ENCODE peak calls at places on chromosome 22, in five cellular contexts. C is neuronal stem cell, L is H1, G is H9, J is trophoblast cell. E is an unnamed sample.

GRCh38 chr22:44645083-44645482 is 56.9 kb upstream of the PRR5 start:
- DNase-seq in L (no peak), G (no peak), J (no peak), C (no peak), E (no peak)

GRCh38 chr22:44670220-44670983 is 31.6 kb upstream of the PRR5 start:
- DNase-seq in J (no peak), C (no peak), G (no peak), L (no peak), E (no peak)

GRCh38 chr22:46936378-46936916 is 174.0 kb downstream of the TBC1D22A start:
- DNase-seq in C (no peak), G (no peak), L (peak; percentile 37), J (no peak), E (no peak)

GRCh38 chr22:35155403-35156025 is 89.6 kb downstream of the ISX start:
- DNase-seq in G (no peak), J (no peak), L (no peak), C (no peak), E (no peak)

GRCh38 chr22:41359376-41359775 is 22.4 kb upstream of the TEF start:
- DNase-seq in L (no peak), G (no peak), C (no peak), J (no peak), E (no peak)

GRCh38 chr22:18100781-18101180 is 9.8 kb upstream of the TUBA8 start:
- DNase-seq in L (no peak), J (no peak), G (no peak), C (no peak), E (no peak)

GRCh38 chr22:43838161-43838560 is 24.2 kb downstream of the SULT4A1 start:
- DNase-seq in C (no peak), G (no peak), L (no peak), J (no peak), E (no peak)

GRCh38 chr22:47565607-47566006 is 803.2 kb downstream of the TBC1D22A start:
- DNase-seq in J (no peak), G (no peak), C (no peak), L (no peak), E (no peak)

GRCh38 chr22:37823134-37823985 is at the start of gene GALR3:
- DNase-seq in C (no peak), G (no peak), L (peak; percentile 48), J (no peak), E (no peak)

GRCh38 chr22:44405661-44406060 is 92.4 kb downstream of the RTL6 start:
- DNase-seq in G (no peak), J (no peak), L (no peak), C (no peak), E (no peak)

GRCh38 chr22:48257690-48258065 is 1495.2 kb downstream of the TBC1D22A start:
- DNase-seq in C (no peak), G (no peak), J (peak; percentile 3), L (no peak), E (no peak)

GRCh38 chr22:42033263-42034181 is 34.9 kb downstream of the WBP2NL start:
- DNase-seq in C (no peak), G (no peak), L (no peak), J (no peak), E (no peak)

GRCh38 chr22:42196454-42196853 is 65.8 kb upstream of the CYP2D6 start:
- DNase-seq in G (no peak), J (no peak), C (no peak), L (no peak), E (no peak)

GRCh38 chr22:43555561-43556515 is 144.0 kb downstream of the MPPED1 start:
- DNase-seq in C (no peak), J (no peak), G (no peak), L (peak; percentile 36), E (no peak)

GRCh38 chr22:47879346-47879745 is 1116.9 kb downstream of the TBC1D22A start:
- DNase-seq in C (no peak), G (no peak), L (no peak), J (no peak), E (no peak)

GRCh38 chr22:47738472-47739013 is 976.1 kb downstream of the TBC1D22A start:
- DNase-seq in G (no peak), J (no peak), L (no peak), C (no peak), E (no peak)

GRCh38 chr22:47340851-47341436 is 578.5 kb downstream of the TBC1D22A start:
- DNase-seq in G (no peak), C (no peak), L (no peak), J (no peak), E (no peak)

GRCh38 chr22:30564766-30565118 is 9.7 kb downstream of the GAL3ST1 start:
- DNase-seq in J (no peak), G (peak; percentile 52), L (no peak), C (no peak), E (no peak)

GRCh38 chr22:30344447-30345200 is 12.1 kb downstream of the SF3A1 start:
- DNase-seq in J (no peak), C (no peak), G (no peak), L (no peak), E (no peak)

GRCh38 chr22:20464096-20464614 is 26.5 kb upstream of the SCARF2 start:
- DNase-seq in C (no peak), J (no peak), G (no peak), L (no peak), E (no peak)

GRCh38 chr22:40857309-40857851 is 432 bp downstream of the XPNPEP3 start:
- DNase-seq in C (no peak), G (no peak), J (peak; percentile 32), L (no peak), E (peak; percentile 56)

GRCh38 chr22:45577746-45578523 is 75.3 kb downstream of the FBLN1 start:
- DNase-seq in G (peak; percentile 82), J (peak; percentile 93), L (peak; percentile 97), C (peak; percentile 83), E (peak; percentile 78)

GRCh38 chr22:49452362-49452946 is 375.2 kb downstream of the BRD1 start:
- DNase-seq in C (no peak), G (no peak), L (no peak), J (no peak), E (no peak)

GRCh38 chr22:49449377-49449776 is 378.3 kb downstream of the BRD1 start:
- DNase-seq in C (no peak), G (no peak), L (no peak), J (no peak), E (no peak)

GRCh38 chr22:49450521-49450920 is 377.2 kb downstream of the BRD1 start:
- DNase-seq in J (peak; percentile 37), C (no peak), L (no peak), G (peak; percentile 61), E (no peak)

GRCh38 chr22:49449811-49450386 is 377.8 kb downstream of the BRD1 start:
- DNase-seq in G (peak; percentile 49), C (no peak), L (no peak), J (no peak), E (no peak)

DNA sequence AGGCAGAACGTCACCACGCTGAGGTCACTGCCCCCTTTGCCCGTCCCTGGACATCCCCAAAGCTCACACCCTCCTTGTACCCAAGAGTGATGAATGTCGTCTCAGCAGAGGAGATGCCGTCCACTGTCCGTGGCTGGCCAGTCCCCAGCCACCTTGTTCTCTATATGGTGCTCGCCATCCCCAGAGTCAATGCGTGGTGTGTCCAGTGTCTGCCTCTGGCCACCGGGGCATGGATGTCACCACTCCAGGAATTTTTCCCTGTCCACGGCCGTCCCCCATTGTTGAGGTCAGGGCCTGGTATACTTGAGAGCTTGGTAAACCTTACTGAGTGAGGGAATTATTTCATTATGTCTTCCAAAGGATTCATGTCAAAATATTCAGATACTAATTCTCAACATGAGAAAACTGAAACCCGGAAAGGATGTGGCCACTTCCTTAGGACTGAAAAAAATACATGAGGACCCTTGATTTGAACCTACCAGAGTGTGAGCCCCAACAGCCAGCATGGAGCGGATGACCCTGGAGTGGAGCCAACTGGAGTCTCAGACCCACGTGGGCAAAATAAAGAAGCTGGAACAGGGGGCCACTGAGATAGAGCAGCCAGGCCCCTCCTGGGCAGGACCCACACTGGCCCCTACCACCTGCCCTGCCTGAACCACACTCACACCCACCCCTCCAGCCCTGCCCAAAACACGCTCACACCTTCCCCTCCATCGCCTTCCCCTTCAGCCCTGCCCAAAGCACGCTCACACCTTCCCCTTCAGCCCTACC is 376.4 kb downstream of the BRD1 start:
- DNase-seq in L (no peak), C (no peak), G (no peak), J (no peak), E (no peak)
- H2BK12ac ChIP-seq in L (peak overlapping the region; percentile 97), C (peak overlapping the region; percentile 100), G (no peak overlapping the region), J (peak overlapping the region; percentile 83), E (no peak overlapping the region)

GRCh38 chr22:31567196-31567595 is 70.9 kb downstream of the SFI1 start:
- DNase-seq in G (no peak), C (no peak), J (no peak), L (no peak), E (no peak)
- H3K23ac ChIP-seq in G (no peak overlapping the region), C (no peak overlapping the region), J (no peak overlapping the region), L (no peak overlapping the region), E (no peak overlapping the region)

GRCh38 chr22:16815073-16815472 is 10.1 kb downstream of the XKR3 start:
- DNase-seq in L (no peak), J (no peak), G (no peak), C (no peak), E (no peak)

GRCh38 chr22:16808744-16809143 is 16.5 kb downstream of the XKR3 start:
- DNase-seq in J (no peak), C (no peak), G (no peak), L (no peak), E (no peak)

GRCh38 chr22:16806401-16806800 is 18.8 kb downstream of the XKR3 start:
- DNase-seq in C (no peak), J (peak; percentile 78), G (peak; percentile 35), L (no peak), E (no peak)

GRCh38 chr22:16807109-16807508 is 18.1 kb downstream of the XKR3 start:
- DNase-seq in L (no peak), G (no peak), J (no peak), C (no peak), E (no peak)

DNA sequence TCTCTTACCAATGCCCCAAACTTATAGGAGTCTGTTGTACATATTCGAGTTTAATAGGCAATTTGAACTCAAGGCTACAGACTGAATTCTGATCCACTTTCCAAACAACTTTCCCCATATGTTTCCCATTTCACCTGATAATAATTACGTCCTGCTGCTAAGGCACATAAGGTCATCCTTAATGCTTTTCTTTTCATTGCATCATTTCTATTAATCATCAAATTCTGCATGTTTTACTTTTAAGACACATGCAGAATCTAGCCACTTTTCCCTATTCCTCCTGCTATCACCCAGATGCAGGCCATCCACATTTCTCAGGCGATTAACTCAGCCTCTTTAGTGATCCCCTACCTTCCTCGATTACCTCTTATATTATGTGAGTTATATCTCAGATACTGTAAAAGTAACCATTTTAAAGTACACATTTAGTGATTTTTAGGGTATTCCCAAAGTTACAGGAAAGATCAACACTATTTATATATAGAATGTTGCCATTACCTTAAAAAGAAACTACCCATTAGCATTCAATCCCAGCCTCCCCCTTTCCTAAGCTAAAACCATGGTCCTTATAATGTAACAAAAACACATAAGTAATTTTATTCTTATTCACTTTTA is 14.9 kb downstream of the XKR3 start:
- DNase-seq in G (no peak), J (no peak), C (no peak), L (no peak), E (no peak)
- H2BK12ac ChIP-seq in G (no peak overlapping the region), J (no peak overlapping the region), C (no peak overlapping the region), L (no peak overlapping the region), E (no peak overlapping the region)

DNA sequence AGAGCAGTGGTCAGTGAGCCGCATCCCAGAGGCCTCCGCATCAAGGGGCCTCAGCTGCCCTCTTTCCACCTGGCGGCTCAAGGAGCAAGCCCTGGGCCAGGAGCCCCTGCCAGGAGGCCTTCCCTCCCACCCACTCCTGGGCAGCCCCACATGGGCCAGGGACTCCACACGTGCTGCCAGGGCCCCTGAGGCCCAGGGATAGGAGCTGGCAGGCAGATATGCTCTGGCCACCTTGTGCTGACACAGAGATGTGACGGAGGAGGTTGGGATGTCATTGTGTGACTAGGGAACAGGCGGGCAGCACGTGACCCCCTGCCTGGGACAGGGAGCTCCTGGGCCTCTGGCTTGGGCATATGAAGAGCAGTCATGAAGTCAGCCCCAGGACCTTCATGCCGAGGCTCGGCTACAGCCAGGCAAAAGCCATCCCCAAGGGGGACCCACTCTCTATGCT is 77.9 kb downstream of the PIWIL3 start:
- DNase-seq in L (no peak), C (no peak), J (no peak), G (no peak), E (no peak)
- H3K23ac ChIP-seq in L (no peak overlapping the region), C (peak overlapping the region; percentile 55), J (no peak overlapping the region), G (no peak overlapping the region), E (no peak overlapping the region)

E was measured in mesenchymal stem cell.